ENCODE peak calls at places on chromosomes 6 and 20, in nine cellular contexts. W is suprapubic skin; N is central memory CD4-positive, alpha-beta T cell; U is A549; X is heart right ventricle; Y is GM04504; S is keratinocyte; G is psoas muscle; D is Caki2. L is an unnamed sample.

GRCh38 chr6:111238464-111239119 is 151.3 kb downstream of the SLC16A10 start:
- DNase-seq in W (no peak), D (peak), Y (no peak), G (no peak), X (no peak), S (no peak), U (no peak), N (no peak), L (no peak)

GRCh38 chr6:154736613-154737259 is 3.5 kb downstream of the SCAF8 start:
- DNase-seq in U (no peak), G (no peak), X (no peak), D (no peak), N (no peak), Y (no peak), S (no peak), W (no peak), L (no peak)

GRCh38 chr6:40587240-40588069 is at the start of gene LRFN2:
- DNase-seq in X (peak), G (peak), D (peak), W (peak), Y (peak), N (peak), S (no peak), U (peak), L (no peak)

GRCh38 chr20:58706975-58707681 is 14.5 kb downstream of the NPEPL1 start:
- DNase-seq in Y (no peak), G (peak), U (no peak), S (no peak), N (no peak), D (no peak), X (no peak), W (peak), L (no peak)

GRCh38 chr6:331622-332521 is 39.6 kb downstream of the DUSP22 start:
- DNase-seq in D (peak), G (peak), Y (no peak), U (no peak), S (no peak), W (no peak), N (no peak), X (no peak), L (no peak)

GRCh38 chr6:147202516-147203310 is 1.5 kb upstream of the STXBP5 start:
- DNase-seq in W (peak), S (peak), G (peak), Y (peak), N (peak), D (peak), X (peak), U (peak), L (peak)

GRCh38 chr6:140490086-140490485 is 1115.6 kb upstream of the CITED2 start:
- DNase-seq in D (no peak), N (no peak), W (no peak), Y (no peak), U (no peak), X (no peak), G (no peak), S (no peak), L (no peak)

GRCh38 chr20:36614781-36615557 is 9.4 kb downstream of the RAB5IF start:
- DNase-seq in D (no peak), Y (no peak), N (no peak), G (no peak), X (no peak), S (no peak), W (no peak), U (no peak), L (no peak)

GRCh38 chr6:22575190-22575589 is 5.8 kb downstream of the HDGFL1 start:
- DNase-seq in D (no peak), G (no peak), S (no peak), Y (peak), U (no peak), W (no peak), X (no peak), N (no peak), L (no peak)

GRCh38 chr6:68638225-68638900 is 3.3 kb downstream of the ADGRB3 start:
- DNase-seq in Y (no peak), D (peak), G (no peak), U (peak), X (no peak), S (no peak), W (no peak), N (no peak), L (no peak)

GRCh38 chr6:55379486-55379885 is 52.2 kb downstream of the GFRAL start:
- DNase-seq in W (no peak), Y (no peak), U (no peak), D (no peak), G (no peak), S (no peak), N (no peak), X (no peak), L (no peak)

GRCh38 chr20:4434681-4435080 is 287.0 kb upstream of the PRND start:
- DNase-seq in G (no peak), W (no peak), X (no peak), Y (peak), D (no peak), N (no peak), U (no peak), S (no peak), L (no peak)

GRCh38 chr6:868212-868611 is 175.3 kb upstream of the EXOC2 start:
- DNase-seq in X (no peak), U (no peak), Y (no peak), W (no peak), G (no peak), S (no peak), D (no peak), N (no peak), L (no peak)

GRCh38 chr20:41340327-41341055 is at the start of gene LPIN3:
- DNase-seq in W (peak), Y (peak), U (peak), S (peak), G (peak), X (peak), N (peak), D (peak), L (peak)

GRCh38 chr6:21500894-21501293 is 92.7 kb upstream of the SOX4 start:
- DNase-seq in U (no peak), X (no peak), D (no peak), N (no peak), Y (no peak), W (no peak), G (no peak), S (no peak), L (no peak)

GRCh38 chr6:32852018-32852843 is 1.3 kb downstream of the TAP1 start:
- DNase-seq in Y (no peak), N (no peak), G (no peak), U (no peak), D (no peak), S (no peak), W (no peak), X (peak), L (no peak)

GRCh38 chr6:72787521-72788031 is 165.7 kb downstream of the KCNQ5 start:
- DNase-seq in N (no peak), Y (peak), U (peak), G (peak), S (peak), D (peak), X (no peak), W (no peak), L (no peak)

GRCh38 chr6:136782021-136782770 is 10.1 kb downstream of the MAP3K5 start:
- DNase-seq in X (no peak), U (no peak), S (no peak), N (no peak), W (no peak), D (no peak), G (no peak), Y (no peak), L (no peak)

GRCh38 chr6:52020961-52021570 is 66.3 kb downstream of the PKHD1 start:
- DNase-seq in N (no peak), X (no peak), W (no peak), D (peak), Y (peak), S (no peak), U (peak), G (no peak), L (no peak)

GRCh38 chr20:62066983-62067433 is 1.3 kb upstream of the TAF4 start:
- DNase-seq in Y (no peak), G (no peak), D (no peak), U (no peak), W (no peak), S (no peak), X (peak), N (no peak), L (no peak)

GRCh38 chr6:37847704-37848103 is 28.2 kb downstream of the ZFAND3 start:
- DNase-seq in X (no peak), N (no peak), W (no peak), S (no peak), Y (no peak), D (no peak), U (no peak), G (no peak), L (no peak)

GRCh38 chr20:44361021-44361420 is 5.5 kb downstream of the HNF4A start:
- DNase-seq in U (no peak), Y (no peak), S (no peak), D (no peak), N (no peak), X (no peak), W (no peak), G (no peak), L (no peak)

GRCh38 chr6:7418238-7418905 is 28.8 kb downstream of the RIOK1 start:
- DNase-seq in W (no peak), D (no peak), Y (no peak), N (no peak), G (no peak), X (no peak), S (no peak), U (no peak), L (no peak)

GRCh38 chr6:78025501-78025900 is 372.7 kb downstream of the MEI4 start:
- DNase-seq in S (no peak), D (no peak), U (no peak), X (no peak), N (no peak), G (no peak), W (no peak), Y (no peak), L (no peak)

GRCh38 chr6:157045831-157046454 is 268.8 kb downstream of the ARID1B start:
- DNase-seq in X (no peak), U (peak), G (no peak), S (no peak), Y (peak), N (no peak), D (peak), W (no peak), L (no peak)

GRCh38 chr6:154614101-154614500 is 103.6 kb upstream of the CNKSR3 start:
- DNase-seq in G (no peak), D (no peak), X (no peak), N (no peak), S (no peak), U (no peak), Y (no peak), W (no peak), L (no peak)

GRCh38 chr6:158020272-158020711 is 38.6 kb downstream of the SYNJ2 start:
- DNase-seq in W (peak), N (no peak), G (no peak), Y (no peak), U (no peak), X (no peak), D (no peak), S (no peak), L (no peak)

GRCh38 chr6:101015541-101015940 is 134.4 kb upstream of the ASCC3 start:
- DNase-seq in X (no peak), S (no peak), N (no peak), W (no peak), U (no peak), Y (no peak), G (no peak), D (no peak), L (no peak)

GRCh38 chr6:95352064-95352463 is 225.3 kb upstream of the MANEA start:
- DNase-seq in X (no peak), W (no peak), N (no peak), S (no peak), U (no peak), Y (no peak), D (no peak), G (no peak), L (no peak)

GRCh38 chr6:157674061-157674460 is 149.0 kb upstream of the SNX9 start:
- DNase-seq in G (no peak), N (no peak), X (no peak), Y (no peak), U (no peak), W (no peak), D (no peak), S (no peak), L (no peak)

GRCh38 chr6:5344038-5344437 is 82.7 kb downstream of the FARS2 start:
- DNase-seq in U (no peak), Y (no peak), N (no peak), G (no peak), W (no peak), X (no peak), D (no peak), S (no peak), L (no peak)

GRCh38 chr20:5510446-5510845 is 193.7 kb upstream of the PROKR2 start:
- DNase-seq in U (no peak), S (no peak), Y (no peak), X (no peak), N (no peak), W (no peak), D (no peak), G (no peak), L (no peak)

GRCh38 chr6:16956371-16956770 is 145.5 kb upstream of the STMND1 start:
- DNase-seq in G (no peak), U (no peak), S (no peak), W (no peak), X (no peak), D (no peak), N (peak), Y (no peak), L (no peak)

GRCh38 chr20:15658295-15658694 is 915.0 kb downstream of the KIF16B start:
- DNase-seq in N (no peak), X (no peak), Y (no peak), G (no peak), U (no peak), D (no peak), W (no peak), S (no peak), L (no peak)

GRCh38 chr6:30884521-30885480 is 482 bp downstream of the DDR1 start:
- DNase-seq in Y (no peak), X (no peak), S (no peak), D (peak), G (peak), N (no peak), W (no peak), U (peak), L (peak)